ENCODE peak calls at places on chromosomes 1 and 21, in four cellular contexts. C is mesendoderm, K is H1, O is IMR-90. Q is an unnamed sample.

GRCh38 chr21:45074818-45075605 is 632 bp downstream of the ADARB1 start:
- DNase-seq in K (no peak), C (peak), O (no peak), Q (peak)

GRCh38 chr1:30908446-30908885 is at the start of gene SDC3:
- DNase-seq in O (no peak), K (no peak), C (no peak), Q (no peak)

GRCh38 chr1:41357451-41358151 is 3.6 kb upstream of the FOXO6 start:
- DNase-seq in C (peak), K (no peak), O (no peak), Q (no peak)

GRCh38 chr1:27525296-27526271 is 35.6 kb upstream of the WASF2 start:
- DNase-seq in O (peak), K (no peak), C (peak), Q (no peak)

GRCh38 chr1:213989071-213989739 is 1.4 kb downstream of the PROX1 start:
- DNase-seq in O (no peak), K (no peak), C (peak), Q (no peak)

GRCh38 chr1:59730759-59731478 is 83.8 kb upstream of the HOOK1 start:
- DNase-seq in K (no peak), O (peak), C (peak), Q (no peak)

GRCh38 chr1:117512728-117513321 is 93.0 kb upstream of the TENT5C start:
- DNase-seq in O (peak), C (no peak), K (no peak), Q (peak)

GRCh38 chr1:3423245-3423829 is 31.1 kb upstream of the ARHGEF16 start:
- DNase-seq in C (no peak), O (no peak), K (no peak), Q (no peak)

GRCh38 chr1:226706664-226707063 is 32.4 kb downstream of the ITPKB start:
- DNase-seq in C (no peak), K (no peak), O (no peak), Q (no peak)

GRCh38 chr1:153217212-153217611 is at the start of gene PRR9:
- DNase-seq in C (peak), K (no peak), O (no peak), Q (no peak)

GRCh38 chr21:42669069-42669468 is 15.6 kb downstream of the PDE9A start:
- DNase-seq in O (no peak), C (peak), K (no peak), Q (no peak)

GRCh38 chr21:42670884-42671283 is 17.5 kb downstream of the PDE9A start:
- DNase-seq in C (no peak), O (no peak), K (no peak), Q (no peak)

GRCh38 chr21:42668620-42669019 is 15.2 kb downstream of the PDE9A start:
- DNase-seq in O (no peak), C (no peak), K (no peak), Q (no peak)

GRCh38 chr21:42671778-42672593 is 18.6 kb downstream of the PDE9A start:
- DNase-seq in O (no peak), C (no peak), K (no peak), Q (no peak)

GRCh38 chr21:42670058-42670830 is 16.8 kb downstream of the PDE9A start:
- DNase-seq in C (no peak), K (no peak), O (no peak), Q (no peak)
- H3K23ac ChIP-seq in C (no peak), K (peak), O (no peak), Q (no peak)

GRCh38 chr1:224733021-224733911 is 117.1 kb downstream of the CNIH3 start:
- DNase-seq in C (peak), K (no peak), O (peak), Q (no peak)

GRCh38 chr1:224732367-224733006 is 116.4 kb downstream of the CNIH3 start:
- DNase-seq in K (no peak), C (no peak), O (no peak), Q (no peak)

GRCh38 chr1:224730540-224730939 is 114.4 kb downstream of the CNIH3 start:
- DNase-seq in C (no peak), K (no peak), O (no peak), Q (no peak)

GRCh38 chr1:224731633-224732032 is 115.5 kb downstream of the CNIH3 start:
- DNase-seq in C (no peak), O (no peak), K (no peak), Q (no peak)

GRCh38 chr1:224730950-224731349 is 114.8 kb downstream of the CNIH3 start:
- DNase-seq in C (no peak), K (no peak), O (peak), Q (no peak)
- H3K4me3 ChIP-seq in C (no peak), K (no peak), O (no peak), Q (no peak)

GRCh38 chr1:202682477-202682876 is 27.8 kb downstream of the SYT2 start:
- DNase-seq in O (no peak), K (no peak), C (no peak), Q (no peak)

GRCh38 chr1:202680586-202681352 is 29.5 kb downstream of the SYT2 start:
- DNase-seq in C (peak), O (no peak), K (no peak), Q (peak)

GRCh38 chr1:202683029-202683428 is 27.2 kb downstream of the SYT2 start:
- DNase-seq in C (no peak), O (no peak), K (no peak), Q (no peak)

DNA sequence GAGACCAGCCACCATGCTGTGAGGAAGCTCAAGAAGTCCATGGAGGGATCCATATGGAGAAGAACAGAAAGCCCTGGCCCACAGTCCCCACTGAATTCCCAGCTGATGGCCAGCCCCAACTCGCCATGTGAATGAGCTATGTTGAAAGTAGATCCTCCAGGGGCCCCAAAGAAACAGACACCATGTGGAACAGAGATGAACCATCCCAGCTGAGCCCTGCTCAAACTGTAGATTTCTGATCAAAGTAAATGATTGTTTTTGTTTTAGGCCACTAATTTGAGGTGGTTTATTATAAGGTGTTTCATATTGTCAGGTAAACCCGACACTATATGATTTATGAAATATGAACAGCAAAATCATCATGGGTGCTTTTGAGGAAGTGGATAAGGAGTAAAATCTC is 32.8 kb downstream of the SYT2 start:
- DNase-seq in K (no peak), O (no peak), C (no peak), Q (no peak)
- H2BK120ac ChIP-seq in K (no peak), O (no peak), C (no peak), Q (no peak)

GRCh38 chr1:56426587-56426986 is 152.8 kb downstream of the PLPP3 start:
- DNase-seq in K (no peak), C (no peak), O (no peak), Q (no peak)
- H3K23ac ChIP-seq in K (no peak), C (no peak), O (no peak), Q (no peak)

DNA sequence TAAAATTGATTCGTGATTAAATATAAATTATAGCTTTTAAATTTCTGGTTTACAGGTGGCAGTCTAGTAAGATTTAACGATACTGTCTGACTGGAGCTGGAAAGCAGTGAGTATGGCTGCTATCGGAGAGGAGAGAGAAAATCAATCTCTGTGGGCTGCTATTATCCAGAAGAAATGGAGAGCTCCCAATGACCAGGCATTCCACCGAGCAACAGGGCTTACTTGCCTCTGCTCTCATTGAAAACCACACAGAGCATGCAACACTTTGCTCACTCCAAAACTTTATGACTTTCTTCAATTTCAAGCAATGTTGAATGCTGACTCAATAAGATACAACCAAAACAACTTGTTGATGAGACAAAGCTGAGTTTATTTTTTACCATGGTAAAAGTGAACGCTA is 337.0 kb upstream of the NCAM2 start:
- DNase-seq in K (no peak), C (no peak), O (no peak), Q (no peak)
- H3K4me3 ChIP-seq in K (no peak), C (no peak), O (no peak), Q (no peak)

DNA sequence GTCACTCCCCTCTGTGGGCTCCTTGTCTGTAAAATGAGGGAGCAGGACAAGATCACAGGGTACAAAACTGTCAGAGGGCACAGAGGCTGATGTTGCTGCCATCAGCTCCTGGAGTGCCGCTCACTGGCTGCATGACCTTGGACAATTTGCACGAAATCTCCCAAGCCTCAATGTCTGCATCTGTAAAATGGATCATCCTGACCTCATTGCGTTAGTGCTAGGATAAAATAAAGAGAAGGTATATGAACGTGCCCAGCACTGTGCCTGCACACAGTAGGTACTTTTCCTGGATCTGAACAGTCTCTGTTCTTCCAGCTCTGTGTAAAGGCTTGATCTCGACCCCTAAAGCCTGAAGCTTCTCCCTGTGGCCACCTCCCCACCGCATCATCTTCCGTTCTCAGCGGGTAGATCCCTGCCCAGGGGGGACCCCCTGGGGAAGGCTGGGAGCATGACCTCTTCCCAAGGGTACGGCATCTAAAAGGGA is 12.9 kb downstream of the TNFRSF1B start:
- DNase-seq in C (no peak), K (no peak), O (no peak), Q (no peak)
- H2BK120ac ChIP-seq in C (no peak), K (no peak), O (peak), Q (peak)

GRCh38 chr1:36834586-36834985 is 199.7 kb downstream of the GRIK3 start:
- DNase-seq in O (no peak), C (peak), K (no peak), Q (no peak)

GRCh38 chr1:36831171-36831810 is 203.0 kb downstream of the GRIK3 start:
- DNase-seq in K (no peak), O (no peak), C (no peak), Q (no peak)

GRCh38 chr1:36829066-36829465 is 205.2 kb downstream of the GRIK3 start:
- DNase-seq in K (no peak), O (no peak), C (no peak), Q (no peak)

GRCh38 chr1:36825226-36825625 is 209.1 kb downstream of the GRIK3 start:
- DNase-seq in K (no peak), O (no peak), C (peak), Q (no peak)

GRCh38 chr1:36829951-36830350 is 204.4 kb downstream of the GRIK3 start:
- DNase-seq in K (no peak), C (no peak), O (no peak), Q (no peak)
- H3K23ac ChIP-seq in K (no peak), C (no peak), O (no peak), Q (no peak)

DNA sequence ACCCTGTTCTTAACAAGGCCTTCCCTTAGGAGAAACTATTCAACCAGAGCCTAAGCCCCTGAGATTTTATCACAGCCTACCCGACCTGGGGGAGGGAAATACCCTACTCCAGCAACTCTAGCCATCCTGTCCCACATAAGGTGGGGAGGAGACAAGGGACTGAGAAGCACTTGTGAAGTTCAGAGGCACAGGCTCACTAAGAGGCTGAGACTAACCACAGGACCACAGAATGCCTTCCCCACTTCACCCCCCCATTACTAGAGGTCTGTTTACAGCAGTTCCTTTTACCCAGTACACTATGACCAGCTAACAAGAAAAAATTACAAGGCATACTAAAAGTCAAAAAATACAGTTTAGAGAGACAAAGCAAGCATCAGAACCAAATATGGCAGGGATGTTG is 86.8 kb downstream of the TEX35 start:
- DNase-seq in O (no peak), K (no peak), C (no peak), Q (no peak)
- H3K4me3 ChIP-seq in O (no peak), K (no peak), C (no peak), Q (no peak)

DNA sequence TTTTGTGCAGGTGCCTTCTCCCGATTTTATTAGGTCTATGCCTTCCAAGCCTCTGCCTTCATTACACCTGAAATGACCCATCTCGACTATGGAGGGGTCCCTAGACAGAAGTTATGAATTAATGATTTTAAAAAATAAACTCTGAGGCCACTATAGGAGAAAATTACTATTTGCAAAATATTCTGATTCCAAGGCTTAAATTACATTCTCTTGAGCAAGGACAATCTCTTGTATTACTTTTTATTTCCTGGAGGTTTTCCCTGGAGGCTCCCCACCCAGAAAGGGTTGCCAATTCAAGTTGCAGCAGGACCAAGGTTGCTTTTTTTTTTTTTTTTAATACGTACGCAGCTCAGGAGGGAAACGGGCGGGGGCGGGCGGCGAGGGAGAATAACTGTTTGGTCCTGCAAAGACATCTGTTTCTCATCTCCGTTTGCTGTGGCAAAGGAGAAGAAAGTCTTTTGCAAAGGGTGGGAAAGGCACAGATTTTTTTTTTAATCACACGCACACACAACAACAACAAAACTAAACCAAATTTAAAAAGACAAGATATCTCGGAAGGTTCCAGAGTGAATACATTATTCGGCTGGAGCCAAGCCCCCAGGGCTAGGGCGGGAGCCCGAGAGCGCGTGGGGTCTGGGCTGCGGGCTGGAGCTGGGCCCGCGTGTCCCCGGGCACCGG is 611 bp upstream of the SERTAD4 start:
- DNase-seq in C (peak), O (no peak), K (no peak), Q (no peak)
- H2BK120ac ChIP-seq in C (no peak), O (no peak), K (no peak), Q (no peak)

GRCh38 chr21:46368533-46369285 is 44.8 kb downstream of the PCNT start:
- DNase-seq in O (no peak), K (no peak), C (no peak), Q (no peak)

GRCh38 chr21:46369520-46370235 is 45.7 kb downstream of the PCNT start:
- DNase-seq in O (no peak), K (no peak), C (no peak), Q (no peak)

GRCh38 chr21:46374761-46375389 is 50.9 kb downstream of the PCNT start:
- DNase-seq in K (no peak), O (no peak), C (no peak), Q (no peak)

GRCh38 chr21:46372014-46372485 is 48.1 kb downstream of the PCNT start:
- DNase-seq in C (no peak), O (no peak), K (no peak), Q (no peak)

DNA sequence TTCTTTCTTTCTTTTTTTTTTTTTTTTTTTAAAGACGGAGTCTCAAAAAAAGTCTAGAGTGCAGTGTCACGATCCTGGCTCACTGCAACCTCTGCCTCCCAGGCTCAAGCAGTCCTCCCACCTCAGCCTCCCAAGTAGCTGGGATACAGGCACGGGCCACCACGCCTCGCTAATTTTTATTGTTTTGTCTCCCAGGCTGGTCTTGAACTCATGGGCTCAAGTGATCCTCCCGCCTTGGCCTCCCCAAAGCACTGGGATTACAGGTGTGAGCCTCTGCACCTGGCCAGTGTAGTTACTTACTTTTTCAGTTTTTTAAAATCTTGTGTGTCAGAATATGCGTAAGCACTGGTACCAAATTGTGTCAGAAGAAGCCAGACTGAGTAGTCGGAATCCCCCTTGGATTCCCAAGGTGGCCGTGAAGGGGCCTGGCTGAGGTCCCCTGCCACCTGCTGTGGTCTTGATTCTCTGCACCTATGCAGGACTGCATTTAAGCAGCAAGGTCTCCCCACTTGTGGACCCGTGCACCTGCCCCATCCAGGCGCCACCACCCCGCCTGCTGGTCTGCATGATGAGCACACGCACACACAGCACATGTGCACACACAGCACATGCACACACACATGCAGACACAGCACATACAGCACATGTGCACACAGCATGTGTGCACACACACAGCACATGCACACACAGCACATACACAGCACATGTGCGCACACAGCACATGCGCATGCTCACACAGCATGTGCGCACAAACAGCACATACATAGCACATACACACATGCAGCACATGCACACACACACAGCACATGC is 47.5 kb downstream of the PCNT start:
- DNase-seq in C (no peak), K (no peak), O (no peak), Q (no peak)
- H3K23ac ChIP-seq in C (no peak), K (no peak), O (no peak), Q (peak)

Q was measured in neuronal stem cell.